ENCODE peak calls at places on chromosomes 5 and 9, in ten cellular contexts. E is fibroblast of lung; X is left ventricle myocardium superior; Y is gastrocnemius medialis; Q is posterior vena cava; I is activated CD8-positive, alpha-beta memory T cell treated with anti-CD3 and anti-CD28 coated beads for 4 hours; T is A549; D is cardiac fibroblast; N is NCI-H1105; M is ELR. K is an unnamed sample.

GRCh38 chr5:132688536-132689409 is 15.0 kb downstream of the IL4 start:
- DNase-seq in E (no peak), X (no peak), Y (no peak), Q (no peak), I (no peak), T (no peak), D (peak; percentile 55), N (no peak), M (no peak), K (no peak)

GRCh38 chr5:96509721-96510383 is 76.8 kb upstream of the PCSK1 start:
- DNase-seq in E (peak; percentile 99), X (no peak), Y (no peak), Q (no peak), I (no peak), T (peak; percentile 87), D (peak; percentile 96), N (no peak), M (peak; percentile 92), K (no peak)

GRCh38 chr5:74367241-74367733 is 273.2 kb downstream of the ENC1 start:
- DNase-seq in E (no peak), X (no peak), Y (no peak), Q (no peak), I (no peak), T (no peak), D (no peak), N (no peak), M (no peak), K (peak; percentile 56)

GRCh38 chr9:127910613-127911205 is 6.1 kb downstream of the ST6GALNAC4 start:
- DNase-seq in E (peak; percentile 47), X (no peak), Y (no peak), Q (no peak), I (no peak), T (no peak), D (no peak), N (no peak), M (peak; percentile 51), K (peak; percentile 46)

GRCh38 chr9:118711843-118712242 is 657.4 kb downstream of the BRINP1 start:
- DNase-seq in E (no peak), X (no peak), Y (no peak), Q (no peak), I (no peak), T (no peak), D (no peak), N (no peak), M (no peak), K (no peak)

GRCh38 chr9:126591083-126591482 is 22.6 kb upstream of the LMX1B start:
- DNase-seq in E (no peak), X (no peak), Y (no peak), Q (no peak), I (no peak), T (peak; percentile 58), D (no peak), N (no peak), M (peak; percentile 39), K (no peak)

GRCh38 chr9:1427856-1428255 is 377.7 kb downstream of the DMRT2 start:
- DNase-seq in E (no peak), X (no peak), Y (no peak), Q (no peak), I (no peak), T (no peak), D (no peak), N (no peak), M (no peak), K (no peak)

GRCh38 chr5:1831677-1832313 is 30.6 kb downstream of the NDUFS6 start:
- DNase-seq in E (no peak), X (no peak), Y (no peak), Q (peak; percentile 70), I (no peak), T (no peak), D (no peak), N (no peak), M (no peak), K (no peak)

GRCh38 chr5:20572560-20572959 is 584.6 kb upstream of the CDH18 start:
- DNase-seq in E (peak; percentile 88), X (no peak), Y (no peak), Q (no peak), I (no peak), T (peak; percentile 21), D (peak; percentile 76), N (no peak), M (peak; percentile 79), K (no peak)

GRCh38 chr9:108775901-108776306 is 79.9 kb downstream of the ACTL7B start:
- DNase-seq in E (no peak), X (peak; percentile 37), Y (no peak), Q (no peak), I (no peak), T (no peak), D (no peak), N (no peak), M (no peak), K (no peak)

K was measured in psoas muscle.